ENCODE peak calls at places on chromosome 1, in eight cellular contexts. Q is endothelial cell of umbilical vein, L is upper lobe of left lung, Y is stomach, H is H1, V is HepG2, J is spleen, P is GM23338. F is an unnamed sample.

GRCh38 chr1:207393610-207394009 is 60.5 kb upstream of the CR2 start:
- DNase-seq in L (no peak), P (no peak), H (no peak), V (no peak), Q (peak; percentile 91), J (no peak), Y (no peak), F (no peak)

GRCh38 chr1:116075577-116075976 is 35.6 kb upstream of the MAB21L3 start:
- DNase-seq in J (no peak), L (no peak), Q (no peak), Y (no peak), V (no peak), P (no peak), H (no peak), F (no peak)

GRCh38 chr1:4010811-4011605 is 110.9 kb upstream of the C1orf174 start:
- DNase-seq in Y (peak; percentile 11), L (peak; percentile 7), P (no peak), J (no peak), Q (no peak), H (peak; percentile 31), V (no peak), F (no peak)

GRCh38 chr1:7549693-7550161 is 221.4 kb upstream of the VAMP3 start:
- DNase-seq in L (no peak), Y (no peak), P (no peak), Q (no peak), H (no peak), J (no peak), V (no peak), F (no peak)

GRCh38 chr1:222852326-222852725 is 37.5 kb downstream of the DISP1 start:
- DNase-seq in H (no peak), J (no peak), Y (no peak), Q (no peak), V (no peak), L (no peak), P (no peak), F (no peak)

GRCh38 chr1:222390181-222390580 is 157.7 kb downstream of the HHIPL2 start:
- DNase-seq in H (no peak), V (no peak), P (no peak), Y (no peak), Q (no peak), L (no peak), J (no peak), F (no peak)

GRCh38 chr1:26189751-26190275 is 589 bp upstream of the CATSPER4 start:
- DNase-seq in H (no peak), Q (no peak), P (no peak), J (no peak), Y (no peak), V (no peak), L (no peak), F (no peak)

GRCh38 chr1:47984175-47984789 is 12.9 kb downstream of the TRABD2B start:
- DNase-seq in L (no peak), Y (no peak), J (peak; percentile 74), V (no peak), P (peak; percentile 81), Q (no peak), H (peak; percentile 81), F (no peak)

GRCh38 chr1:7888248-7889010 is 35.6 kb upstream of the UTS2 start:
- DNase-seq in V (no peak), J (no peak), H (no peak), Q (no peak), L (no peak), P (no peak), Y (no peak), F (no peak)

GRCh38 chr1:187877220-187877619 is 1048.5 kb downstream of the PLA2G4A start:
- DNase-seq in V (no peak), H (no peak), Y (no peak), J (no peak), Q (no peak), L (no peak), P (no peak), F (no peak)

GRCh38 chr1:34896612-34897011 is 32.8 kb downstream of the DLGAP3 start:
- DNase-seq in L (no peak), Q (no peak), J (no peak), H (no peak), P (no peak), V (no peak), Y (no peak), F (no peak)

GRCh38 chr1:28663871-28664470 is 4.6 kb upstream of the GMEB1 start:
- DNase-seq in H (no peak), L (no peak), Q (no peak), J (peak; percentile 40), Y (no peak), P (peak; percentile 2), V (no peak), F (no peak)

GRCh38 chr1:89126602-89127001 is 688 bp upstream of the GBP2 start:
- DNase-seq in Q (no peak), P (no peak), L (no peak), J (no peak), V (no peak), H (no peak), Y (no peak), F (no peak)

GRCh38 chr1:4107291-4107690 is 207.2 kb upstream of the C1orf174 start:
- DNase-seq in V (no peak), J (peak; percentile 44), L (no peak), P (no peak), Y (no peak), H (no peak), Q (no peak), F (no peak)

GRCh38 chr1:49527606-49528305 is 496.0 kb downstream of the AGBL4 start:
- DNase-seq in J (no peak), H (no peak), Q (no peak), V (no peak), P (no peak), L (no peak), Y (no peak), F (no peak)

GRCh38 chr1:177171536-177172123 is 872 bp downstream of the BRINP2 start:
- DNase-seq in H (no peak), Q (no peak), L (no peak), P (no peak), V (no peak), J (no peak), Y (no peak), F (no peak)

GRCh38 chr1:17640411-17640810 is 100.9 kb downstream of the ARHGEF10L start:
- DNase-seq in L (no peak), H (no peak), Y (no peak), P (no peak), Q (no peak), J (no peak), V (no peak), F (no peak)

GRCh38 chr1:175197536-175197935 is 5.0 kb upstream of the KIAA0040 start:
- DNase-seq in Y (no peak), Q (peak; percentile 87), P (no peak), V (no peak), J (no peak), L (no peak), H (no peak), F (no peak)

GRCh38 chr1:110714419-110715107 is 39.8 kb upstream of the KCNA3 start:
- DNase-seq in H (no peak), Q (no peak), J (no peak), Y (no peak), V (no peak), P (no peak), L (no peak), F (no peak)
- TF ChIP-seq POLR2AphosphoS5 in H (no peak), Q (no peak), J (no peak), Y (no peak), V (no peak), P (no peak), L (no peak), F (no peak)

GRCh38 chr1:85025940-85026339 is 22.4 kb downstream of the MCOLN3 start:
- DNase-seq in Y (no peak), P (no peak), V (no peak), J (no peak), Q (no peak), H (no peak), L (no peak), F (no peak)
- H3K27ac ChIP-seq in Y (no peak overlapping the region), P (no peak overlapping the region), V (no peak overlapping the region), J (no peak overlapping the region), Q (no peak overlapping the region), H (no peak overlapping the region), L (no peak overlapping the region), F (no peak overlapping the region)

GRCh38 chr1:151061012-151061401 is 810 bp downstream of the MLLT11 start:
- DNase-seq in P (no peak), J (no peak), V (no peak), Y (no peak), H (no peak), Q (peak; percentile 41), L (no peak), F (no peak)
- TF ChIP-seq POLR2AphosphoS5 in P (no peak), J (no peak), V (no peak), Y (no peak), H (no peak), Q (peak; percentile 27), L (no peak), F (no peak)

GRCh38 chr1:32101233-32101681 is 6.6 kb upstream of the KPNA6 start:
- DNase-seq in Q (no peak), P (no peak), Y (no peak), H (no peak), V (no peak), L (no peak), J (peak; percentile 7), F (no peak)

GRCh38 chr1:32105338-32105737 is 2.5 kb upstream of the KPNA6 start:
- DNase-seq in V (no peak), L (no peak), Y (no peak), Q (no peak), P (no peak), J (no peak), H (no peak), F (no peak)

GRCh38 chr1:32099426-32099825 is 8.4 kb upstream of the KPNA6 start:
- DNase-seq in J (no peak), Y (no peak), H (no peak), V (no peak), P (no peak), Q (no peak), L (no peak), F (no peak)

GRCh38 chr1:32104127-32104526 is 3.7 kb upstream of the KPNA6 start:
- DNase-seq in L (no peak), V (peak; percentile 67), Q (no peak), P (peak; percentile 45), H (no peak), Y (no peak), J (no peak), F (no peak)

GRCh38 chr1:32100359-32100758 is 7.5 kb upstream of the KPNA6 start:
- DNase-seq in V (no peak), J (peak; percentile 30), H (no peak), Q (no peak), P (no peak), L (no peak), Y (no peak), F (no peak)
- H3K27ac ChIP-seq in V (no peak overlapping the region), J (no peak overlapping the region), H (no peak overlapping the region), Q (no peak overlapping the region), P (no peak overlapping the region), L (no peak overlapping the region), Y (no peak overlapping the region), F (no peak overlapping the region)

GRCh38 chr1:244773513-244773912 is 61.9 kb upstream of the COX20 start:
- DNase-seq in V (no peak), Q (no peak), P (no peak), H (no peak), Y (no peak), L (no peak), J (no peak), F (no peak)

GRCh38 chr1:244768186-244768585 is 67.3 kb upstream of the COX20 start:
- DNase-seq in Q (no peak), H (no peak), J (no peak), Y (no peak), L (no peak), V (no peak), P (no peak), F (no peak)

GRCh38 chr1:244768804-244769203 is 66.7 kb upstream of the COX20 start:
- DNase-seq in V (no peak), J (no peak), P (peak; percentile 31), Q (no peak), L (no peak), H (no peak), Y (no peak), F (no peak)
- TF ChIP-seq POLR2AphosphoS5 in V (no peak), J (no peak), P (no peak), Q (no peak), L (no peak), H (no peak), Y (no peak), F (no peak)